ENCODE peak calls at places on chromosomes 16 and 17, in four cellular contexts. C, S, I and J are unnamed samples.

GRCh38 chr16:86355538-86355937 is 154.8 kb upstream of the FOXF1 start:
- DNase-seq in I (no peak), S (no peak), C (no peak), J (no peak)

GRCh38 chr16:10172848-10173655 is 9.2 kb downstream of the GRIN2A start:
- DNase-seq in C (no peak), I (no peak), S (peak; percentile 66), J (no peak)

GRCh38 chr17:8103549-8103948 is 14.8 kb downstream of the ALOXE3 start:
- DNase-seq in C (no peak), I (no peak), S (no peak), J (no peak)

GRCh38 chr17:82077617-82078358 is 12.2 kb upstream of the DUS1L start:
- DNase-seq in C (no peak), I (no peak), S (peak; percentile 38), J (no peak)

GRCh38 chr16:1312903-1313302 is 3.5 kb downstream of the UBE2I start:
- DNase-seq in C (no peak), S (no peak), I (no peak), J (no peak)

GRCh38 chr17:82230627-82231311 is 1.9 kb downstream of the SLC16A3 start:
- DNase-seq in S (peak; percentile 49), I (peak; percentile 95), C (peak; percentile 93), J (peak; percentile 65)

GRCh38 chr17:4559139-4559791 is 1.1 kb downstream of the GGT6 start:
- DNase-seq in C (peak; percentile 45), I (no peak), S (no peak), J (no peak)

GRCh38 chr16:65117701-65118448 is 4.0 kb downstream of the CDH11 start:
- DNase-seq in C (no peak), S (peak; percentile 94), I (no peak), J (peak; percentile 33)

GRCh38 chr16:8998114-8998513 is 34.4 kb upstream of the USP7 start:
- DNase-seq in I (no peak), S (no peak), C (no peak), J (no peak)